ENCODE peak calls at places on chromosomes 3 and 15, in seven cellular contexts. B is stimulated activated CD4-positive, alpha-beta T cell treated with anti-CD3 and anti-CD28 coated beads, TNF-alpha, amount 100 ng/mL, for 4 hours; S is A549; A is SHP77; G is DMS153; Q is epithelial cell of proximal tubule; P is AG09319. F is an unnamed sample.

GRCh38 chr3:141237701-141238521 is 6.3 kb downstream of the PXYLP1 start:
- DNase-seq in B (no peak), G (peak), Q (no peak), P (no peak), S (no peak), A (peak), F (no peak)

GRCh38 chr3:171404376-171404982 is 55.7 kb downstream of the TNIK start:
- DNase-seq in A (no peak), G (no peak), P (no peak), B (no peak), Q (no peak), S (no peak), F (no peak)

GRCh38 chr3:9108876-9109569 is 140.4 kb downstream of the SRGAP3 start:
- DNase-seq in A (no peak), Q (no peak), P (no peak), S (no peak), G (no peak), B (no peak), F (no peak)

GRCh38 chr3:133958071-133958806 is 62.6 kb upstream of the RAB6B start:
- DNase-seq in S (no peak), B (no peak), P (no peak), A (no peak), Q (no peak), G (no peak), F (no peak)

GRCh38 chr3:122493296-122493695 is 21.4 kb downstream of the KPNA1 start:
- DNase-seq in Q (no peak), B (no peak), G (no peak), S (no peak), A (no peak), P (peak), F (no peak)

GRCh38 chr3:182710557-182711157 is 82.6 kb upstream of the ATP11B start:
- DNase-seq in P (no peak), B (no peak), G (no peak), Q (no peak), S (peak), A (peak), F (no peak)

GRCh38 chr3:19149388-19149787 is 1.1 kb downstream of the KCNH8 start:
- DNase-seq in P (no peak), G (no peak), S (no peak), Q (no peak), A (no peak), B (no peak), F (no peak)

GRCh38 chr3:176937546-176937945 is 259.7 kb downstream of the TBL1XR1 start:
- DNase-seq in G (no peak), B (no peak), Q (no peak), P (no peak), S (no peak), A (no peak), F (no peak)

GRCh38 chr15:74784854-74785715 is 3.2 kb downstream of the CSK start:
- DNase-seq in G (no peak), Q (no peak), A (no peak), S (no peak), B (no peak), P (no peak), F (peak)

GRCh38 chr3:57164217-57164605 is 942 bp downstream of the IL17RD start:
- DNase-seq in S (no peak), A (no peak), P (no peak), Q (no peak), G (no peak), B (no peak), F (no peak)

GRCh38 chr3:125916376-125916978 is 52.5 kb upstream of the ROPN1B start:
- DNase-seq in A (peak), S (peak), Q (peak), P (peak), B (peak), G (no peak), F (peak)

GRCh38 chr3:134608957-134609525 is 41.8 kb downstream of the KY start:
- DNase-seq in B (no peak), S (no peak), P (no peak), A (no peak), Q (no peak), G (no peak), F (no peak)

GRCh38 chr3:133805384-133805701 is 272 bp upstream of the SRPRB start:
- DNase-seq in A (no peak), S (no peak), P (no peak), Q (no peak), B (no peak), G (no peak), F (no peak)

GRCh38 chr3:12501360-12502020 is 17.2 kb downstream of the TSEN2 start:
- DNase-seq in Q (no peak), B (no peak), A (no peak), S (no peak), P (peak), G (no peak), F (no peak)

GRCh38 chr3:132253262-132253878 is 63.8 kb upstream of the ACP3 start:
- DNase-seq in S (peak), B (no peak), A (no peak), P (peak), G (peak), Q (no peak), F (no peak)

GRCh38 chr15:41917767-41918430 is 24.0 kb upstream of the SPTBN5 start:
- DNase-seq in S (peak), A (no peak), Q (no peak), P (no peak), B (no peak), G (no peak), F (no peak)

GRCh38 chr3:144229973-144230372 is 258.4 kb downstream of the DIPK2A start:
- DNase-seq in B (no peak), P (no peak), G (no peak), A (no peak), S (no peak), Q (no peak), F (no peak)

GRCh38 chr15:52288051-52288942 is 7.3 kb downstream of the MYO5C start:
- DNase-seq in Q (peak), G (peak), A (peak), B (no peak), P (no peak), S (peak), F (no peak)

GRCh38 chr15:48032911-48033310 is 87.9 kb upstream of the SLC24A5 start:
- DNase-seq in G (no peak), B (no peak), A (no peak), P (no peak), Q (no peak), S (no peak), F (no peak)

GRCh38 chr3:38479431-38480092 is 16.6 kb upstream of the EXOG start:
- DNase-seq in Q (no peak), G (no peak), S (peak), B (no peak), A (peak), P (peak), F (peak)

GRCh38 chr15:66115568-66116206 is 137.9 kb downstream of the MEGF11 start:
- DNase-seq in A (peak), G (peak), P (no peak), B (no peak), Q (no peak), S (no peak), F (peak)

F was measured in stimulated activated naive CD4-positive, alpha-beta T cell.